ENCODE peak calls at places on chromosome 1, in six cellular contexts. One of them, this sample, is unnamed.

GRCh38 chr1:43238104-43238503 is 31.7 kb upstream of the TMEM125 start:
- DNase-seq in NCI-H226: peak; percentile 41
- DNase-seq in HTR-8/SVneo: peak; percentile 72
- DNase-seq in GM18507: no peak
- DNase-seq in T-helper 2 cell: no peak
- DNase-seq in left ventricle myocardium inferior: peak; percentile 60
- DNase-seq in this sample: no peak

GRCh38 chr1:202762019-202762418 is 46.2 kb downstream of the KDM5B start:
- DNase-seq in HTR-8/SVneo: no peak
- DNase-seq in T-helper 2 cell: no peak
- DNase-seq in NCI-H226: no peak
- DNase-seq in GM18507: no peak
- DNase-seq in left ventricle myocardium inferior: no peak
- DNase-seq in this sample: no peak

GRCh38 chr1:169106921-169107672 is 607 bp downstream of the ATP1B1 start:
- DNase-seq in GM18507: no peak
- DNase-seq in HTR-8/SVneo: no peak
- DNase-seq in NCI-H226: no peak
- DNase-seq in T-helper 2 cell: no peak
- DNase-seq in left ventricle myocardium inferior: peak; percentile 21
- DNase-seq in this sample: no peak

GRCh38 chr1:248114890-248115289 is 19.9 kb downstream of the OR2L13 start:
- DNase-seq in left ventricle myocardium inferior: no peak
- DNase-seq in T-helper 2 cell: no peak
- DNase-seq in HTR-8/SVneo: no peak
- DNase-seq in GM18507: no peak
- DNase-seq in NCI-H226: no peak
- DNase-seq in this sample: no peak

GRCh38 chr1:199490804-199491527 is 536.5 kb upstream of the NR5A2 start:
- DNase-seq in T-helper 2 cell: no peak
- DNase-seq in left ventricle myocardium inferior: no peak
- DNase-seq in HTR-8/SVneo: peak; percentile 47
- DNase-seq in NCI-H226: peak; percentile 51
- DNase-seq in GM18507: no peak
- DNase-seq in this sample: no peak

GRCh38 chr1:37092937-37093336 is 58.6 kb upstream of the GRIK3 start:
- DNase-seq in left ventricle myocardium inferior: no peak
- DNase-seq in NCI-H226: no peak
- DNase-seq in T-helper 2 cell: no peak
- DNase-seq in HTR-8/SVneo: no peak
- DNase-seq in GM18507: no peak
- DNase-seq in this sample: no peak

GRCh38 chr1:91120915-91121314 is 99.1 kb upstream of the ZNF644 start:
- DNase-seq in NCI-H226: no peak
- DNase-seq in HTR-8/SVneo: no peak
- DNase-seq in T-helper 2 cell: no peak
- DNase-seq in left ventricle myocardium inferior: no peak
- DNase-seq in GM18507: no peak
- DNase-seq in this sample: no peak

GRCh38 chr1:115077984-115078330 is 11.3 kb downstream of the TSPAN2 start:
- DNase-seq in GM18507: no peak
- DNase-seq in T-helper 2 cell: no peak
- DNase-seq in NCI-H226: no peak
- DNase-seq in left ventricle myocardium inferior: no peak
- DNase-seq in HTR-8/SVneo: no peak
- DNase-seq in this sample: no peak

GRCh38 chr1:8702121-8702520 is 115.3 kb downstream of the RERE start:
- DNase-seq in left ventricle myocardium inferior: no peak
- DNase-seq in T-helper 2 cell: no peak
- DNase-seq in GM18507: no peak
- DNase-seq in NCI-H226: no peak
- DNase-seq in HTR-8/SVneo: no peak
- DNase-seq in this sample: no peak

GRCh38 chr1:5660141-5660935 is 331.9 kb downstream of the NPHP4 start:
- DNase-seq in left ventricle myocardium inferior: peak; percentile 19
- DNase-seq in T-helper 2 cell: no peak
- DNase-seq in NCI-H226: no peak
- DNase-seq in HTR-8/SVneo: no peak
- DNase-seq in GM18507: no peak
- DNase-seq in this sample: no peak

GRCh38 chr1:97571760-97572159 is 349.1 kb downstream of the DPYD start:
- DNase-seq in GM18507: no peak
- DNase-seq in left ventricle myocardium inferior: no peak
- DNase-seq in NCI-H226: no peak
- DNase-seq in HTR-8/SVneo: no peak
- DNase-seq in T-helper 2 cell: no peak
- DNase-seq in this sample: no peak

GRCh38 chr1:192986110-192986747 is 72.9 kb downstream of the UCHL5 start:
- DNase-seq in left ventricle myocardium inferior: no peak
- DNase-seq in T-helper 2 cell: no peak
- DNase-seq in GM18507: no peak
- DNase-seq in HTR-8/SVneo: no peak
- DNase-seq in NCI-H226: peak; percentile 87
- DNase-seq in this sample: no peak

GRCh38 chr1:6601865-6602668 is 602 bp downstream of the KLHL21 start:
- DNase-seq in left ventricle myocardium inferior: peak; percentile 51
- DNase-seq in NCI-H226: no peak
- DNase-seq in T-helper 2 cell: no peak
- DNase-seq in GM18507: no peak
- DNase-seq in HTR-8/SVneo: no peak
- DNase-seq in this sample: no peak

This sample was measured in T-helper 17 cell.